ENCODE peak calls at places on chromosomes 12 and 14, in five cellular contexts. One of them, this sample, is unnamed.
A peak's percentile ranks its signal among the peaks of the same experiment; 100 is the strongest.

GRCh38 chr14:52949711-52950409 is 990 bp downstream of the FERMT2 start:
- DNase-seq in Calu3: peak; percentile 8
- DNase-seq in fibroblast of pulmonary artery: peak; percentile 59
- DNase-seq in colonic mucosa: no peak
- DNase-seq in amniotic stem cell: no peak
- DNase-seq in this sample: peak; percentile 35

GRCh38 chr14:78341827-78342389 is 171.7 kb downstream of the NRXN3 start:
- DNase-seq in Calu3: no peak
- DNase-seq in fibroblast of pulmonary artery: no peak
- DNase-seq in colonic mucosa: no peak
- DNase-seq in amniotic stem cell: no peak
- DNase-seq in this sample: no peak

GRCh38 chr14:23932639-23933038 is 20.9 kb upstream of the DHRS4 start:
- DNase-seq in Calu3: no peak
- DNase-seq in fibroblast of pulmonary artery: no peak
- DNase-seq in colonic mucosa: no peak
- DNase-seq in amniotic stem cell: no peak
- DNase-seq in this sample: peak; percentile 20

GRCh38 chr14:95818581-95818980 is 58.1 kb upstream of the TUNAR start:
- DNase-seq in Calu3: no peak
- DNase-seq in fibroblast of pulmonary artery: no peak
- DNase-seq in colonic mucosa: no peak
- DNase-seq in amniotic stem cell: no peak
- DNase-seq in this sample: no peak

GRCh38 chr12:42742691-42743090 is 153.1 kb upstream of the PRICKLE1 start:
- DNase-seq in Calu3: no peak
- DNase-seq in fibroblast of pulmonary artery: no peak
- DNase-seq in colonic mucosa: no peak
- DNase-seq in amniotic stem cell: no peak
- DNase-seq in this sample: no peak

GRCh38 chr12:109489016-109489954 is 11.9 kb downstream of the UBE3B start:
- DNase-seq in Calu3: no peak
- DNase-seq in fibroblast of pulmonary artery: no peak
- DNase-seq in colonic mucosa: no peak
- DNase-seq in amniotic stem cell: no peak
- DNase-seq in this sample: no peak

GRCh38 chr14:26281280-26281998 is 316.4 kb downstream of the NOVA1 start:
- DNase-seq in Calu3: no peak
- DNase-seq in fibroblast of pulmonary artery: peak; percentile 93
- DNase-seq in colonic mucosa: no peak
- DNase-seq in amniotic stem cell: peak; percentile 12
- DNase-seq in this sample: peak; percentile 87

GRCh38 chr14:74552623-74553022 is 59.1 kb downstream of the ISCA2 start:
- DNase-seq in Calu3: no peak
- DNase-seq in fibroblast of pulmonary artery: peak; percentile 69
- DNase-seq in colonic mucosa: peak; percentile 66
- DNase-seq in amniotic stem cell: no peak
- DNase-seq in this sample: no peak

GRCh38 chr12:106791531-106791930 is 17.0 kb downstream of the RIC8B start:
- DNase-seq in Calu3: no peak
- DNase-seq in fibroblast of pulmonary artery: no peak
- DNase-seq in colonic mucosa: no peak
- DNase-seq in amniotic stem cell: no peak
- DNase-seq in this sample: no peak

GRCh38 chr14:61750708-61751474 is 11.3 kb upstream of the SNAPC1 start:
- DNase-seq in Calu3: peak; percentile 89
- DNase-seq in fibroblast of pulmonary artery: peak; percentile 67
- DNase-seq in colonic mucosa: peak; percentile 93
- DNase-seq in amniotic stem cell: no peak
- DNase-seq in this sample: peak; percentile 81

GRCh38 chr12:5371636-5372035 is 60.3 kb upstream of the NTF3 start:
- DNase-seq in Calu3: no peak
- DNase-seq in fibroblast of pulmonary artery: no peak
- DNase-seq in colonic mucosa: no peak
- DNase-seq in amniotic stem cell: no peak
- DNase-seq in this sample: no peak

GRCh38 chr12:64256166-64256800 is 34.2 kb upstream of the KICS2 start:
- DNase-seq in Calu3: peak; percentile 24
- DNase-seq in fibroblast of pulmonary artery: peak; percentile 80
- DNase-seq in colonic mucosa: no peak
- DNase-seq in amniotic stem cell: peak; percentile 53
- DNase-seq in this sample: peak; percentile 76

GRCh38 chr12:12979731-12980259 is 20.3 kb downstream of the HEBP1 start:
- DNase-seq in Calu3: no peak
- DNase-seq in fibroblast of pulmonary artery: peak; percentile 98
- DNase-seq in colonic mucosa: no peak
- DNase-seq in amniotic stem cell: peak; percentile 94
- DNase-seq in this sample: no peak

GRCh38 chr12:63826002-63826585 is 18.4 kb upstream of the SRGAP1 start:
- DNase-seq in Calu3: no peak
- DNase-seq in fibroblast of pulmonary artery: peak; percentile 87
- DNase-seq in colonic mucosa: no peak
- DNase-seq in amniotic stem cell: peak; percentile 30
- DNase-seq in this sample: peak; percentile 64

GRCh38 chr12:53299101-53299453 is 418 bp upstream of the MYG1 start:
- DNase-seq in Calu3: peak; percentile 6
- DNase-seq in fibroblast of pulmonary artery: peak; percentile 75
- DNase-seq in colonic mucosa: no peak
- DNase-seq in amniotic stem cell: peak; percentile 22
- DNase-seq in this sample: peak; percentile 87

GRCh38 chr14:104895786-104896642 is 28.7 kb upstream of the PLD4 start:
- DNase-seq in Calu3: no peak
- DNase-seq in fibroblast of pulmonary artery: no peak
- DNase-seq in colonic mucosa: peak; percentile 18
- DNase-seq in amniotic stem cell: no peak
- DNase-seq in this sample: peak; percentile 6